ENCODE peak calls at places on chromosomes 12 and 14, in nine cellular contexts. J is foreskin fibroblast; H is left ventricle myocardium inferior; U is GM06990; L is CD4-positive, alpha-beta T cell; X is body of pancreas; Y is cardiac fibroblast; T is tibial nerve; S is upper lobe of right lung. C is an unnamed sample.

GRCh38 chr14:22820731-22821130 is 5.5 kb upstream of the SLC7A7 start:
- DNase-seq in L (no peak), H (no peak), J (peak; percentile 57), S (peak; percentile 7), X (no peak), U (no peak), Y (no peak), T (no peak), C (no peak)

GRCh38 chr14:77151918-77152588 is 10.5 kb upstream of the ZDHHC22 start:
- DNase-seq in Y (peak; percentile 50), L (no peak), S (no peak), T (no peak), U (no peak), J (peak; percentile 39), X (no peak), H (no peak), C (no peak)

GRCh38 chr14:73492661-73493060 is 1.9 kb downstream of the RIOX1 start:
- DNase-seq in T (no peak), U (no peak), X (no peak), H (no peak), S (no peak), J (no peak), Y (no peak), L (no peak), C (no peak)

GRCh38 chr14:44529026-44529425 is 21.9 kb upstream of the FSCB start:
- DNase-seq in J (peak; percentile 0), T (no peak), L (no peak), H (no peak), U (no peak), X (no peak), Y (peak; percentile 76), S (no peak), C (no peak)

GRCh38 chr12:20063116-20063515 is 305.2 kb upstream of the PDE3A start:
- DNase-seq in H (no peak), J (no peak), X (no peak), L (no peak), S (no peak), U (no peak), Y (peak; percentile 92), T (no peak), C (no peak)

GRCh38 chr12:121781751-121782615 is 11.5 kb downstream of the RHOF start:
- DNase-seq in U (peak; percentile 77), H (no peak), T (no peak), J (peak; percentile 72), X (no peak), L (no peak), S (no peak), Y (no peak), C (no peak)

GRCh38 chr12:14454098-14454907 is 88.8 kb downstream of the ATF7IP start:
- DNase-seq in T (no peak), X (no peak), L (no peak), H (no peak), U (peak; percentile 12), Y (peak; percentile 57), S (no peak), J (peak; percentile 26), C (peak; percentile 9)

GRCh38 chr12:62787606-62788005 is 147.3 kb downstream of the PPM1H start:
- DNase-seq in L (no peak), Y (peak; percentile 29), J (peak; percentile 62), T (no peak), U (no peak), H (no peak), X (no peak), S (no peak), C (no peak)

GRCh38 chr12:113310489-113310888 is 24.4 kb downstream of the SLC8B1 start:
- DNase-seq in T (no peak), S (no peak), J (no peak), Y (no peak), H (no peak), L (no peak), X (no peak), U (no peak), C (no peak)

GRCh38 chr12:18421840-18422239 is 160.5 kb downstream of the PIK3C2G start:
- DNase-seq in U (no peak), S (no peak), X (no peak), J (peak; percentile 28), T (no peak), H (no peak), Y (peak; percentile 12), L (no peak), C (no peak)

GRCh38 chr12:130577348-130577747 is 138.8 kb downstream of the RIMBP2 start:
- DNase-seq in S (no peak), T (no peak), X (no peak), L (no peak), J (no peak), Y (no peak), U (no peak), H (no peak), C (no peak)

GRCh38 chr14:53493895-53494294 is 340.8 kb upstream of the DDHD1 start:
- DNase-seq in J (no peak), X (no peak), T (no peak), Y (no peak), S (no peak), U (no peak), H (no peak), L (no peak), C (no peak)

GRCh38 chr12:30975581-30975980 is 49.0 kb downstream of the TSPAN11 start:
- DNase-seq in J (no peak), L (no peak), T (no peak), X (no peak), S (no peak), Y (no peak), H (no peak), U (no peak), C (no peak)

GRCh38 chr14:103519837-103520212 is 2.8 kb downstream of the CKB start:
- DNase-seq in S (peak; percentile 71), H (peak; percentile 40), L (no peak), Y (no peak), J (no peak), X (no peak), U (no peak), T (no peak), C (no peak)

GRCh38 chr14:64943556-64943955 is 1.0 kb upstream of the GPX2 start:
- DNase-seq in T (no peak), S (no peak), H (no peak), J (no peak), X (no peak), Y (no peak), L (no peak), U (no peak), C (no peak)

GRCh38 chr14:64940336-64940910 is 2.1 kb downstream of the GPX2 start:
- DNase-seq in U (no peak), T (no peak), J (no peak), Y (no peak), H (no peak), L (no peak), X (no peak), S (no peak), C (no peak)

GRCh38 chr14:64943981-64944520 is 1.5 kb upstream of the GPX2 start:
- DNase-seq in X (no peak), H (no peak), Y (no peak), J (no peak), T (no peak), L (no peak), S (no peak), U (no peak), C (no peak)

GRCh38 chr14:64944861-64945260 is 2.3 kb upstream of the GPX2 start:
- DNase-seq in T (no peak), Y (no peak), H (no peak), X (no peak), S (no peak), J (no peak), L (no peak), U (no peak), C (no peak)

DNA sequence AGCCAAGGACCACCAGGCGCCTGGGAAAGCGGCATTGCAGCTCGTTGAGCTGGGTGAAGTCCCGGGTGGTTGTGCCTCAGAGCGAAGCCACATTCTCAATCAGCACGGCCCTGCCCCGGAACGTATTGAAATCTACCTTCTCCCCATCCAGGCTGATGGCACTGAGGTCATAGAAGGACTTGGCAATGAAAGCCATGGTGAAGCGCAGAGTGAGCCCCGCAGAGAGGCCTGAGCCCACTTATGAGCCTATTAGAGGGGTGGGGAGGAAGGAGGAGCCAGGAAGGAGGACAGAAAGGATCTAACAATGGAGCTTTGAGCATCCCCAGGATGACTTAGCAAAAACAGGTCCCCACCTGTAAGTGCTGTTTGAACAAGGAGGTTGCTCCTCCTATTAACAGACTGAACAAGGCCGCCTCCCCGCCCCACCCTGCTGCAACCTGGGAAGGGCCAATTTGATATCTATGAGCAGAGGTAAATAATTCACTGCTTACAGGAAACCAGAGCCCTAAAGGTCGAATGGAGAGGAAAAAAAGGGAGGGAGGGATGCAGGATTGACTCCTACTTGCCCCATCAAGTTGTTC is at the start of gene GPX2:
- DNase-seq in U (no peak), J (no peak), L (no peak), T (no peak), S (no peak), Y (no peak), X (peak; percentile 79), H (no peak), C (no peak)
- TF ChIP-seq CTCF in U (no peak), J (no peak), L (no peak), T (no peak), S (no peak), Y (no peak), X (no peak), H (no peak), C (no peak)

DNA sequence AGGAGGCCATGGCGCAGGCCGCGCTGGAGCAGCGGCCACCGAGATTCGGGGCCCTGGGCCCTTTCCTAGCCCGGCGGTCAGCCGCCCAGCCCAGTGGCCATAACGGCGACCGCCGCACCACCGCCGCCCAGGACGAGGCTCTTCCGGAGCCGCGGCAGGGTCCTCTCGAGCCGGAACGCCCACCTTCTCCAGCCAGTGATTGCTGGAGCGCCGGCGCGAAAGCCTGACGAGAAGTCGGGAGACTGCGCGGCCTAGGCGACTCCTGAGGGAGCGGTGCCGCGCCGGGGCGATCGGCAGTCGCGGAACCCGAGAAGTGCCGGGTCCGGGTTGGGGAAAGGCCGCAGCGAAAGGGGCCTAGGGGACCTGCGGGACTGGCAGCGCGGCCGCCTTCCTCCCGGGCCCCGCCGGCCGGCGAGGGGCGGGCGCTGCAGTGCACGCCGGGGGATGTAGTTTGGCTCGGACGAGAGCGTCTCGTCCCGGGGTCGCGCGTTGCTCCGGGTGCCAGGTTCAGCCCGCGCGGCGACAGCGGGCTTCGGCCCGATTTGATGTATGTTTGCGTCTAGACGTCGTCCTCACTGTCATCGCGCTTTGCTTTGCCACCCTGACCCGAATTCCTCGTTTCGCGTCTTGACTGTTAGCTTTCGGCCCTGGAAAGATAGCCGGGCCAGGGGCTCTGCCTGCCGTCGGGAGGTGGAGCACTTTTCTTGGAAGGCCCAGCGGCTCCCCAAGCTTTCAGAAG is at the start of gene VTI1B:
- DNase-seq in Y (peak; percentile 78), X (peak; percentile 74), J (peak; percentile 92), S (peak; percentile 93), T (peak; percentile 58), U (peak; percentile 91), H (peak; percentile 85), L (peak; percentile 74), C (peak; percentile 82)
- TF ChIP-seq CTCF in Y (peak; percentile 2), X (no peak), J (peak; percentile 32), S (no peak), T (peak; percentile 1), U (peak; percentile 12), H (peak; percentile 24), L (no peak), C (no peak)

GRCh38 chr14:58014778-58015177 is 137.2 kb downstream of the ARMH4 start:
- DNase-seq in S (no peak), X (no peak), H (no peak), Y (no peak), U (no peak), T (no peak), L (no peak), J (no peak), C (no peak)
- TF ChIP-seq CTCF in S (no peak), X (no peak), H (no peak), Y (no peak), U (no peak), T (no peak), L (no peak), J (no peak), C (no peak)

GRCh38 chr14:66709292-66709691 is 201.3 kb downstream of the GPHN start:
- DNase-seq in L (no peak), X (no peak), U (no peak), T (no peak), H (no peak), J (peak; percentile 71), S (no peak), Y (peak; percentile 40), C (no peak)
- TF ChIP-seq CTCF in L (no peak), X (no peak), U (no peak), T (no peak), H (no peak), J (no peak), S (no peak), Y (no peak), C (no peak)

C was measured in nephron progenitor cell.